ENCODE peak calls at places on chromosomes 6 and 20, in seven cellular contexts. Y is fibroblast of the aortic adventitia; D is ELR; H is SW480; B is SJSA1; L is activated CD8-positive, alpha-beta memory T cell treated with anti-CD3 and anti-CD28 coated beads for 24 hours; S is activated CD4-positive, alpha-beta T cell treated with anti-CD3 and anti-CD28 coated beads, Interleukin-2, amount 50 U/mL, for 1 hour. J is an unnamed sample.
A peak's percentile ranks its signal among the peaks of the same experiment; 100 is the strongest.

GRCh38 chr6:165689699-165690098 is 26.7 kb upstream of the PDE10A start:
- DNase-seq in Y (peak; percentile 28), D (no peak), H (no peak), B (no peak), L (no peak), S (no peak), J (no peak)

GRCh38 chr20:32611286-32611685 is 26.2 kb upstream of the NOL4L start:
- DNase-seq in Y (no peak), D (no peak), H (no peak), B (no peak), L (no peak), S (no peak), J (no peak)

GRCh38 chr6:1580585-1580984 is 29.1 kb upstream of the FOXC1 start:
- DNase-seq in Y (no peak), D (no peak), H (no peak), B (no peak), L (no peak), S (no peak), J (no peak)

GRCh38 chr6:163986313-163986712 is 571.8 kb downstream of the QKI start:
- DNase-seq in Y (no peak), D (peak; percentile 59), H (no peak), B (no peak), L (no peak), S (no peak), J (no peak)

GRCh38 chr20:53984354-53984753 is 86.0 kb downstream of the BCAS1 start:
- DNase-seq in Y (peak; percentile 61), D (no peak), H (no peak), B (no peak), L (no peak), S (no peak), J (peak; percentile 85)

GRCh38 chr20:708956-709355 is 33.4 kb upstream of the SCRT2 start:
- DNase-seq in Y (no peak), D (no peak), H (no peak), B (no peak), L (no peak), S (no peak), J (no peak)

GRCh38 chr20:42688576-42688975 is 501.1 kb downstream of the PTPRT start:
- DNase-seq in Y (no peak), D (no peak), H (no peak), B (no peak), L (no peak), S (no peak), J (no peak)

GRCh38 chr6:37741757-37742400 is 44.2 kb upstream of the MDGA1 start:
- DNase-seq in Y (peak; percentile 9), D (peak; percentile 37), H (peak; percentile 30), B (no peak), L (no peak), S (no peak), J (peak; percentile 37)

GRCh38 chr20:38196016-38196415 is 30.9 kb upstream of the TGM2 start:
- DNase-seq in Y (no peak), D (no peak), H (no peak), B (no peak), L (no peak), S (no peak), J (no peak)

GRCh38 chr6:57324538-57324937 is 7.1 kb downstream of the PRIM2 start:
- DNase-seq in Y (peak; percentile 57), D (peak; percentile 58), H (peak; percentile 30), B (no peak), L (no peak), S (no peak), J (peak; percentile 49)

GRCh38 chr20:54132612-54133433 is 41.0 kb downstream of the CYP24A1 start:
- DNase-seq in Y (peak; percentile 98), D (peak; percentile 99), H (peak; percentile 100), B (peak; percentile 66), L (no peak), S (no peak), J (peak; percentile 78)

GRCh38 chr6:141482773-141483172 is 650.0 kb upstream of the GJE1 start:
- DNase-seq in Y (no peak), D (peak; percentile 10), H (no peak), B (no peak), L (no peak), S (no peak), J (no peak)

GRCh38 chr6:166998256-166999144 is 697 bp upstream of the CEP43 start:
- DNase-seq in Y (no peak), D (peak; percentile 43), H (peak; percentile 86), B (peak; percentile 45), L (peak; percentile 69), S (peak; percentile 4), J (peak; percentile 12)

GRCh38 chr6:20085817-20086216 is 126.5 kb downstream of the MBOAT1 start:
- DNase-seq in Y (no peak), D (no peak), H (no peak), B (no peak), L (no peak), S (no peak), J (no peak)